ENCODE peak calls at places on chromosomes 6 and 20, in four cellular contexts. O is A172, K is HL-60, I is A549. D is an unnamed sample.

GRCh38 chr6:18182568-18182967 is 27.3 kb downstream of the KDM1B start:
- DNase-seq in O (no peak), K (no peak), I (no peak), D (no peak)

GRCh38 chr6:157023958-157024357 is 246.8 kb downstream of the ARID1B start:
- DNase-seq in O (no peak), K (no peak), I (no peak), D (no peak)

GRCh38 chr6:168308390-168309144 is 11.0 kb downstream of the DACT2 start:
- DNase-seq in O (no peak), K (no peak), I (no peak), D (no peak)

GRCh38 chr6:4986999-4987398 is 16.8 kb downstream of the RPP40 start:
- DNase-seq in O (no peak), K (no peak), I (no peak), D (no peak)

GRCh38 chr20:15317546-15318242 is 980.3 kb upstream of the FLRT3 start:
- DNase-seq in O (no peak), K (no peak), I (no peak), D (no peak)

GRCh38 chr20:2984028-2984501 is 59.4 kb upstream of the GNRH2 start:
- DNase-seq in O (no peak), K (no peak), I (no peak), D (no peak)

GRCh38 chr20:24650091-24650490 is 180.7 kb downstream of the SYNDIG1 start:
- DNase-seq in O (peak), K (no peak), I (no peak), D (no peak)

GRCh38 chr6:26387565-26387964 is 4.7 kb downstream of the BTN2A2 start:
- DNase-seq in O (no peak), K (no peak), I (no peak), D (no peak)

GRCh38 chr6:18503588-18504231 is 116.6 kb downstream of the RNF144B start:
- DNase-seq in O (peak), K (peak), I (peak), D (peak)

GRCh38 chr6:56524891-56525703 is 117.6 kb downstream of the DST start:
- DNase-seq in O (peak), K (no peak), I (peak), D (peak)

GRCh38 chr20:51938557-51939324 is 136.4 kb upstream of the SALL4 start:
- DNase-seq in O (no peak), K (no peak), I (no peak), D (no peak)

GRCh38 chr6:169169941-169170582 is 83.6 kb downstream of the THBS2 start:
- DNase-seq in O (no peak), K (no peak), I (no peak), D (no peak)

GRCh38 chr6:4281341-4282293 is 146.2 kb upstream of the ECI2 start:
- DNase-seq in O (no peak), K (no peak), I (no peak), D (peak)

GRCh38 chr6:113427617-113428016 is 429.5 kb upstream of the MARCKS start:
- DNase-seq in O (no peak), K (no peak), I (no peak), D (no peak)

GRCh38 chr6:83613378-83613777 is 95.5 kb downstream of the SNAP91 start:
- DNase-seq in O (no peak), K (no peak), I (no peak), D (no peak)

GRCh38 chr6:136576821-136577220 is 26.6 kb upstream of the MAP7 start:
- DNase-seq in O (no peak), K (no peak), I (no peak), D (no peak)

GRCh38 chr20:55947701-55948100 is 57.6 kb downstream of the CBLN4 start:
- DNase-seq in O (no peak), K (no peak), I (no peak), D (no peak)

GRCh38 chr6:84866715-84867114 is 102.3 kb upstream of the TBX18 start:
- DNase-seq in O (no peak), K (no peak), I (no peak), D (no peak)

GRCh38 chr6:37657117-37657886 is 40.4 kb downstream of the MDGA1 start:
- DNase-seq in O (peak), K (no peak), I (peak), D (peak)

GRCh38 chr6:3751019-3751729 is at the start of gene PXDC1:
- DNase-seq in O (peak), K (no peak), I (no peak), D (no peak)

GRCh38 chr20:1872456-1873183 is 22.6 kb upstream of the SIRPA start:
- DNase-seq in O (no peak), K (no peak), I (no peak), D (no peak)

GRCh38 chr6:27279513-27280063 is 32.1 kb downstream of the PRSS16 start:
- DNase-seq in O (peak), K (no peak), I (peak), D (no peak)

GRCh38 chr6:168526841-168527281 is 85.9 kb downstream of the SMOC2 start:
- DNase-seq in O (no peak), K (no peak), I (no peak), D (no peak)

GRCh38 chr6:71205336-71205956 is 83.2 kb upstream of the OGFRL1 start:
- DNase-seq in O (peak), K (no peak), I (no peak), D (peak)

GRCh38 chr6:156258981-156259380 is 518.2 kb upstream of the ARID1B start:
- DNase-seq in O (no peak), K (no peak), I (no peak), D (no peak)

GRCh38 chr6:151494235-151494950 is 576 bp downstream of the CCDC170 start:
- DNase-seq in O (no peak), K (no peak), I (peak), D (peak)

GRCh38 chr6:168200571-168201134 is 118.9 kb downstream of the DACT2 start:
- DNase-seq in O (no peak), K (no peak), I (no peak), D (no peak)

GRCh38 chr6:7269816-7270215 is 43.2 kb downstream of the SSR1 start:
- DNase-seq in O (no peak), K (no peak), I (no peak), D (no peak)

GRCh38 chr6:49676671-49677281 is 36.6 kb downstream of the CRISP2 start:
- DNase-seq in O (peak), K (no peak), I (peak), D (peak)

GRCh38 chr20:20204326-20204725 is 152.0 kb downstream of the CFAP61 start:
- DNase-seq in O (no peak), K (no peak), I (no peak), D (no peak)

GRCh38 chr6:155287762-155288161 is 23.9 kb downstream of the CLDN20 start:
- DNase-seq in O (no peak), K (no peak), I (no peak), D (no peak)

GRCh38 chr6:128284128-128284527 is 236.3 kb downstream of the PTPRK start:
- DNase-seq in O (no peak), K (no peak), I (no peak), D (no peak)

GRCh38 chr20:13397300-13397724 is 176.2 kb downstream of the ISM1 start:
- DNase-seq in O (no peak), K (no peak), I (no peak), D (no peak)

GRCh38 chr6:56902551-56903464 is 52.1 kb upstream of the BEND6 start:
- DNase-seq in O (peak), K (no peak), I (no peak), D (peak)

GRCh38 chr20:61424011-61424627 is 172.1 kb downstream of the CDH4 start:
- DNase-seq in O (no peak), K (no peak), I (no peak), D (no peak)

GRCh38 chr6:80197474-80197873 is 91.0 kb downstream of the BCKDHB start:
- DNase-seq in O (peak), K (no peak), I (peak), D (peak)

GRCh38 chr6:105847433-105847832 is 238.7 kb upstream of the PRDM1 start:
- DNase-seq in O (no peak), K (no peak), I (no peak), D (no peak)